ENCODE peak calls at places on chromosomes 5 and 9, in four cellular contexts. One of them, this sample, is unnamed.

GRCh38 chr5:97224112-97224750 is 41.2 kb upstream of the RIOK2 start:
- DNase-seq in WTC11: no peak
- DNase-seq in HepG2: peak
- DNase-seq in K562: no peak
- DNase-seq in this sample: peak

GRCh38 chr5:150429410-150429873 is 16.7 kb upstream of the CD74 start:
- DNase-seq in WTC11: no peak
- DNase-seq in HepG2: no peak
- DNase-seq in K562: no peak
- DNase-seq in this sample: no peak

GRCh38 chr9:89360465-89360864 is 42.2 kb downstream of the SECISBP2 start:
- DNase-seq in HepG2: no peak
- DNase-seq in K562: no peak
- DNase-seq in WTC11: no peak
- DNase-seq in this sample: no peak

GRCh38 chr5:178143246-178143645 is 10.4 kb downstream of the NHP2 start:
- DNase-seq in HepG2: no peak
- DNase-seq in WTC11: no peak
- DNase-seq in K562: no peak
- DNase-seq in this sample: no peak

GRCh38 chr9:21392270-21392669 is 7.1 kb upstream of the IFNA2 start:
- DNase-seq in WTC11: no peak
- DNase-seq in HepG2: peak
- DNase-seq in K562: no peak
- DNase-seq in this sample: peak

GRCh38 chr5:75023368-75024159 is 28.8 kb downstream of the GCNT4 start:
- DNase-seq in HepG2: no peak
- DNase-seq in WTC11: no peak
- DNase-seq in K562: no peak
- DNase-seq in this sample: no peak

GRCh38 chr9:15240927-15241326 is 66.1 kb downstream of the TTC39B start:
- DNase-seq in HepG2: no peak
- DNase-seq in K562: no peak
- DNase-seq in WTC11: no peak
- DNase-seq in this sample: no peak

GRCh38 chr9:16509946-16510504 is 360.4 kb downstream of the BNC2 start:
- DNase-seq in K562: no peak
- DNase-seq in HepG2: no peak
- DNase-seq in WTC11: no peak
- DNase-seq in this sample: no peak

GRCh38 chr5:148809781-148810524 is 16.5 kb upstream of the ADRB2 start:
- DNase-seq in WTC11: no peak
- DNase-seq in HepG2: no peak
- DNase-seq in K562: no peak
- DNase-seq in this sample: no peak

GRCh38 chr5:135135530-135136201 is 101.6 kb upstream of the PITX1 start:
- DNase-seq in K562: peak
- DNase-seq in HepG2: no peak
- DNase-seq in WTC11: no peak
- DNase-seq in this sample: no peak

GRCh38 chr5:150294551-150295071 is 5.0 kb upstream of the CAMK2A start:
- DNase-seq in K562: no peak
- DNase-seq in WTC11: no peak
- DNase-seq in HepG2: no peak
- DNase-seq in this sample: no peak

GRCh38 chr5:149053027-149053705 is 9.7 kb downstream of the SH3TC2 start:
- DNase-seq in HepG2: no peak
- DNase-seq in WTC11: no peak
- DNase-seq in K562: no peak
- DNase-seq in this sample: no peak

GRCh38 chr5:73039082-73039481 is 81.3 kb upstream of the TMEM171 start:
- DNase-seq in HepG2: no peak
- DNase-seq in K562: no peak
- DNase-seq in WTC11: peak
- DNase-seq in this sample: no peak

GRCh38 chr5:891117-891836 is 1.3 kb downstream of the BRD9 start:
- DNase-seq in K562: peak
- DNase-seq in WTC11: peak
- DNase-seq in HepG2: peak
- DNase-seq in this sample: peak

GRCh38 chr5:123500476-123500875 is 11.5 kb upstream of the CSNK1G3 start:
- DNase-seq in K562: no peak
- DNase-seq in WTC11: no peak
- DNase-seq in HepG2: no peak
- DNase-seq in this sample: no peak

GRCh38 chr5:150266807-150267408 is 22.7 kb downstream of the CAMK2A start:
- DNase-seq in WTC11: no peak
- DNase-seq in HepG2: no peak
- DNase-seq in K562: no peak
- DNase-seq in this sample: no peak

GRCh38 chr9:88874391-88874790 is 116.9 kb upstream of the S1PR3 start:
- DNase-seq in HepG2: peak
- DNase-seq in K562: peak
- DNase-seq in WTC11: no peak
- DNase-seq in this sample: no peak

GRCh38 chr5:43044181-43044914 is 4.2 kb upstream of the ANXA2R start:
- DNase-seq in K562: no peak
- DNase-seq in HepG2: no peak
- DNase-seq in WTC11: peak
- DNase-seq in this sample: no peak

GRCh38 chr5:72440207-72440638 is 67.0 kb downstream of the ZNF366 start:
- DNase-seq in HepG2: no peak
- DNase-seq in K562: no peak
- DNase-seq in WTC11: no peak
- DNase-seq in this sample: no peak

GRCh38 chr9:114869845-114870244 is 60.5 kb downstream of the TNFSF8 start:
- DNase-seq in WTC11: peak
- DNase-seq in K562: no peak
- DNase-seq in HepG2: peak
- DNase-seq in this sample: no peak

GRCh38 chr5:120502531-120502930 is 38.4 kb downstream of the PRR16 start:
- DNase-seq in HepG2: no peak
- DNase-seq in WTC11: no peak
- DNase-seq in K562: no peak
- DNase-seq in this sample: no peak

GRCh38 chr9:88052446-88052845 is 78.1 kb upstream of the CDK20 start:
- DNase-seq in K562: no peak
- DNase-seq in WTC11: no peak
- DNase-seq in HepG2: no peak
- DNase-seq in this sample: no peak

GRCh38 chr5:154221371-154221896 is 30.9 kb downstream of the GALNT10 start:
- DNase-seq in K562: no peak
- DNase-seq in WTC11: no peak
- DNase-seq in HepG2: no peak
- DNase-seq in this sample: no peak

GRCh38 chr9:128375865-128376264 is 4.7 kb downstream of the URM1 start:
- DNase-seq in WTC11: no peak
- DNase-seq in HepG2: no peak
- DNase-seq in K562: no peak
- DNase-seq in this sample: no peak

GRCh38 chr9:35035851-35036701 is 36.3 kb downstream of the VCP start:
- DNase-seq in HepG2: no peak
- DNase-seq in K562: no peak
- DNase-seq in WTC11: peak
- DNase-seq in this sample: no peak

GRCh38 chr5:3856036-3856435 is 260.4 kb downstream of the IRX1 start:
- DNase-seq in HepG2: no peak
- DNase-seq in WTC11: no peak
- DNase-seq in K562: no peak
- DNase-seq in this sample: no peak

GRCh38 chr9:76161546-76161945 is 232.7 kb downstream of the RFK start:
- DNase-seq in WTC11: no peak
- DNase-seq in HepG2: no peak
- DNase-seq in K562: no peak
- DNase-seq in this sample: no peak

GRCh38 chr5:179192891-179193470 is 132.8 kb downstream of the ZNF354C start:
- DNase-seq in K562: no peak
- DNase-seq in HepG2: no peak
- DNase-seq in WTC11: peak
- DNase-seq in this sample: no peak

GRCh38 chr9:133942206-133942975 is 49.7 kb downstream of the VAV2 start:
- DNase-seq in WTC11: no peak
- DNase-seq in K562: no peak
- DNase-seq in HepG2: no peak
- DNase-seq in this sample: no peak

GRCh38 chr5:8726383-8727036 is 819.4 kb downstream of the SEMA5A start:
- DNase-seq in HepG2: no peak
- DNase-seq in WTC11: no peak
- DNase-seq in K562: no peak
- DNase-seq in this sample: no peak

GRCh38 chr5:132387649-132388117 is 18.2 kb downstream of the SLC22A5 start:
- DNase-seq in K562: peak
- DNase-seq in WTC11: no peak
- DNase-seq in HepG2: no peak
- DNase-seq in this sample: peak

GRCh38 chr5:86625148-86625547 is 7.4 kb downstream of the COX7C start:
- DNase-seq in K562: no peak
- DNase-seq in WTC11: no peak
- DNase-seq in HepG2: no peak
- DNase-seq in this sample: no peak
- TF ChIP-seq NR3C1 in K562: no peak
- TF ChIP-seq NR3C1 in WTC11: no peak
- TF ChIP-seq NR3C1 in HepG2: no peak
- TF ChIP-seq NR3C1 in this sample: no peak

DNA sequence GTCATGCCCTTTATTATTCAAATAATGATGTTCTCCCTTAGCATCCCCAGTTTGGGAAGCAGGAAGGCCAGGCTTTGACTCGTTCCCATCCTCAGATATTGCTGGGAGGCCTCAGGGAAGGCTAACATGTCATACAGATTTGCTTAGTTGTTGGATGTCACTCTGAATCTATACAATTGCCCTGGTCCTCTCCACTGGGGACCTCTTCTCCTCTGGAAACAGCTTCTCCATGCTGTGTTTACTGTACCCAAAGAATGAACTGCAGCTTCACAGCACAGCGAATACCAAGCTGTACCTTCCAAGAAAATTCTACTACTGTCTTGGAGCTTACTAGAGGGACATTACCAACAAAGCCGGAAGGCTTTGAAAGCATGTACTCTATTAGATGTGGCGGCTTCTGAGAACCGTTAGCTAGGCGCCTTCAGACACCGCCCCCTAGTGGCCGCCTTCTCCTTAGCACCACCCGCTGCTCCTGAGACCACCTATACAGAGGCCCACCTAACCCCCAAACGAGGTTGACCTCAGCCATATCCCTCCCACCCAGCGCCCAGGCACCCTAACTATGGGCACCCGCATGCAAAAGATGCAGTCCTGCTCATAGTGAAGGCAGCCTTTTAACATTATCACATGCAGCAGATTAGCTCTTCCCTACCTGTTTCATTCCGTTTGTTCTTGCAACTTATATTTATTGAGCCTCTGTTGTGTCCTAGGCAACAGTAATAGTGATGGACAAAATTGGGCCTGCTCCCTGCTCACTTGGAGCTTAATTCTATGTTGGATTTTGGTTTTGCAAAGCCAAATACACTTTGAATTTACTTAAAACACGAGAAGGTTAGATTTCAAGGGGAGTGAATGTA is 34.9 kb upstream of the FOXI1 start:
- DNase-seq in HepG2: no peak
- DNase-seq in WTC11: peak
- DNase-seq in K562: peak
- DNase-seq in this sample: peak
- TF ChIP-seq CTCF in HepG2: peak
- TF ChIP-seq CTCF in WTC11: peak
- TF ChIP-seq CTCF in K562: peak
- TF ChIP-seq CTCF in this sample: peak

DNA sequence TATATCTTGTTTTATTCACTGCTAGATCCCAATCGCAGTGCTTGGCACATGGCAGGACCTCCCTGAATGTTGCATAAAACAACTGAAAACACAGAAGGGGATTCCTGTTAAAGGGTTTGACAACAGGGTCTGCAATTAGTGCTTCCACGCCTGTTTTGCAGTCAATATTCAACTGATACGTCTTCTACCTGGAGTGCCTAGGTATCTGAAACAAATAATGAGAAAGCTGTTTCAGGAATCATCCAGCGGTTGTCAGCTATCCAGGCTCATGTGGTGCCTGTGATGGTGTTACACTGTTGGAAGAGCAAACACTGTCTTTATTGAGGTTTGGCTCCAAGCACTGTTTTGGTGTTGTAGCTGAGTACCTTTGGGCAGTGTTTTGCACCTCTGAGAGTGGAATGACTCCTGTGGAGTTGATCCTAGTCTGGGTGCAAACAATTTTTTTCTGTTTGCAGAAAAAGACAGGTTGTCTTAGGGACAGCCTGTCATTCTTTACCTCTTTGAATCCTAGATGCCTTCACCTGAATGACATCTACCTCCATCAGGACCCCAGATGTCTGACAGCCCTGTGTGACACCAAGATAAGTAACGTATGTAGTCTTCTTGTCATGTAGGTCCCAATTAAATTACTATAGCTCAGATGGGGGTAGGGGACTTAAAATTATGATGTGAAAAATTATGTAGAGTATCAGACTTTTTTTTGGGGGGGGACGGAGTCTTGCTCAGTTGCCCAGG is 14.8 kb upstream of the MATR3 start:
- DNase-seq in WTC11: no peak
- DNase-seq in HepG2: no peak
- DNase-seq in K562: no peak
- DNase-seq in this sample: no peak
- TF ChIP-seq NR3C1 in WTC11: no peak
- TF ChIP-seq NR3C1 in HepG2: no peak
- TF ChIP-seq NR3C1 in K562: no peak
- TF ChIP-seq NR3C1 in this sample: no peak

GRCh38 chr5:157739388-157740045 is 4.0 kb upstream of the LSM11 start:
- DNase-seq in WTC11: no peak
- DNase-seq in HepG2: no peak
- DNase-seq in K562: no peak
- DNase-seq in this sample: no peak

GRCh38 chr5:157743163-157744054 is at the start of gene LSM11:
- DNase-seq in WTC11: peak
- DNase-seq in K562: peak
- DNase-seq in HepG2: peak
- DNase-seq in this sample: peak

GRCh38 chr5:157735991-157736390 is 4.8 kb downstream of the THG1L start:
- DNase-seq in HepG2: no peak
- DNase-seq in WTC11: no peak
- DNase-seq in K562: no peak
- DNase-seq in this sample: no peak

GRCh38 chr5:157744055-157745011 is 821 bp downstream of the LSM11 start:
- DNase-seq in HepG2: no peak
- DNase-seq in WTC11: peak
- DNase-seq in K562: peak
- DNase-seq in this sample: no peak

GRCh38 chr5:157740211-157740610 is 3.3 kb upstream of the LSM11 start:
- DNase-seq in WTC11: peak
- DNase-seq in HepG2: peak
- DNase-seq in K562: peak
- DNase-seq in this sample: peak
- TF ChIP-seq CTCF in WTC11: peak
- TF ChIP-seq CTCF in HepG2: peak
- TF ChIP-seq CTCF in K562: peak
- TF ChIP-seq CTCF in this sample: peak

This sample was measured in A549.